ENCODE peak calls at places on chromosome 16, in six cellular contexts. T, G, O, M, K and X are unnamed samples.

GRCh38 chr16:72285728-72286127 is 113.8 kb upstream of the PMFBP1 start:
- DNase-seq in T (no peak), G (peak; percentile 9), O (no peak), M (no peak), K (no peak), X (no peak)

GRCh38 chr16:16030449-16030848 is 81.0 kb downstream of the ABCC1 start:
- DNase-seq in T (no peak), G (no peak), O (no peak), M (no peak), K (no peak), X (no peak)

GRCh38 chr16:72107371-72107770 is 13.7 kb downstream of the DHX38 start:
- DNase-seq in T (no peak), G (no peak), O (no peak), M (no peak), K (no peak), X (no peak)

GRCh38 chr16:70267516-70267915 is 15.8 kb upstream of the EXOSC6 start:
- DNase-seq in T (no peak), G (peak; percentile 22), O (no peak), M (no peak), K (no peak), X (no peak)

GRCh38 chr16:85528528-85529387 is 84.4 kb upstream of the GSE1 start:
- DNase-seq in T (no peak), G (no peak), O (peak; percentile 10), M (no peak), K (peak; percentile 8), X (no peak)

GRCh38 chr16:47884131-47884725 is 271.6 kb downstream of the ABCC12 start:
- DNase-seq in T (no peak), G (no peak), O (no peak), M (no peak), K (no peak), X (no peak)

GRCh38 chr16:89216315-89217137 is 977 bp upstream of the ZNF778 start:
- DNase-seq in T (peak; percentile 69), G (peak; percentile 56), O (peak; percentile 73), M (peak; percentile 63), K (peak; percentile 78), X (no peak)

GRCh38 chr16:88394426-88394825 is 11.7 kb downstream of the ZNF469 start:
- DNase-seq in T (no peak), G (no peak), O (no peak), M (no peak), K (no peak), X (no peak)

GRCh38 chr16:2096853-2097620 is 38.7 kb downstream of the PKD1 start:
- DNase-seq in T (no peak), G (no peak), O (no peak), M (no peak), K (no peak), X (no peak)

GRCh38 chr16:16938980-16939379 is 531.8 kb downstream of the XYLT1 start:
- DNase-seq in T (no peak), G (no peak), O (no peak), M (no peak), K (no peak), X (no peak)

GRCh38 chr16:17469011-17469741 is 1.6 kb downstream of the XYLT1 start:
- DNase-seq in T (no peak), G (peak; percentile 31), O (no peak), M (no peak), K (no peak), X (no peak)

GRCh38 chr16:3625331-3625730 is 13.9 kb upstream of the SLX4 start:
- DNase-seq in T (no peak), G (no peak), O (no peak), M (no peak), K (no peak), X (no peak)

GRCh38 chr16:89374393-89374948 is 115.9 kb downstream of the ANKRD11 start:
- DNase-seq in T (no peak), G (peak; percentile 74), O (no peak), M (no peak), K (no peak), X (no peak)

GRCh38 chr16:3004319-3004718 is 8.4 kb upstream of the CLDN9 start:
- DNase-seq in T (no peak), G (no peak), O (no peak), M (no peak), K (no peak), X (no peak)